ENCODE peak calls at places on chromosomes 12 and 14, in seven cellular contexts. T is K562, C is neural progenitor cell, M is GM23248, F is endothelial cell of umbilical vein, O is DND-41, W is PC-3. N is an unnamed sample.

GRCh38 chr14:24087004-24087403 is 7.1 kb upstream of the PCK2 start:
- DNase-seq in T (no peak), O (no peak), W (no peak), C (no peak), M (no peak), F (no peak), N (no peak)

GRCh38 chr12:107649615-107650014 is 36.0 kb upstream of the PWP1 start:
- DNase-seq in T (no peak), F (peak), O (no peak), W (no peak), C (no peak), M (no peak), N (no peak)

GRCh38 chr12:79993106-79993862 is 58.4 kb upstream of the PPP1R12A start:
- DNase-seq in F (no peak), M (no peak), W (no peak), T (no peak), O (no peak), C (no peak), N (no peak)

GRCh38 chr12:64995831-64996230 is 125.3 kb downstream of the WIF1 start:
- DNase-seq in W (peak), M (peak), F (no peak), C (no peak), O (no peak), T (no peak), N (no peak)

GRCh38 chr14:64417042-64417770 is 29.1 kb downstream of the MTHFD1 start:
- DNase-seq in O (no peak), F (no peak), T (peak), M (peak), C (no peak), W (peak), N (peak)

GRCh38 chr12:46635818-46636217 is 190.0 kb downstream of the SLC38A4 start:
- DNase-seq in O (no peak), M (no peak), W (no peak), F (no peak), T (no peak), C (no peak), N (no peak)

GRCh38 chr12:130984183-130985058 is 30.7 kb downstream of the ADGRD1 start:
- DNase-seq in O (no peak), F (no peak), C (no peak), T (no peak), W (no peak), M (no peak), N (no peak)

GRCh38 chr12:84842406-84843013 is 70.1 kb downstream of the SLC6A15 start:
- DNase-seq in M (peak), O (no peak), W (peak), F (peak), C (peak), T (peak), N (peak)

GRCh38 chr12:32419520-32419960 is 20.2 kb downstream of the FGD4 start:
- DNase-seq in T (no peak), M (peak), O (no peak), W (no peak), C (no peak), F (no peak), N (peak)

GRCh38 chr14:55071870-55072640 is 20.6 kb downstream of the MAPK1IP1L start:
- DNase-seq in M (peak), T (no peak), F (peak), O (no peak), C (no peak), W (peak), N (peak)

GRCh38 chr14:93788307-93788556 is at the start of gene PRIMA1:
- DNase-seq in O (no peak), W (no peak), T (no peak), F (no peak), C (no peak), M (no peak), N (no peak)
- TF ChIP-seq EZH2 in O (no peak), W (no peak), T (no peak), F (no peak), C (peak), M (no peak), N (no peak)

GRCh38 chr14:99497894-99498293 is 16.7 kb downstream of the CCNK start:
- DNase-seq in F (no peak), W (no peak), T (no peak), C (no peak), M (no peak), O (no peak), N (no peak)
- H2AFZ ChIP-seq in F (no peak), W (no peak), T (no peak), C (no peak), M (no peak), O (no peak), N (no peak)

DNA sequence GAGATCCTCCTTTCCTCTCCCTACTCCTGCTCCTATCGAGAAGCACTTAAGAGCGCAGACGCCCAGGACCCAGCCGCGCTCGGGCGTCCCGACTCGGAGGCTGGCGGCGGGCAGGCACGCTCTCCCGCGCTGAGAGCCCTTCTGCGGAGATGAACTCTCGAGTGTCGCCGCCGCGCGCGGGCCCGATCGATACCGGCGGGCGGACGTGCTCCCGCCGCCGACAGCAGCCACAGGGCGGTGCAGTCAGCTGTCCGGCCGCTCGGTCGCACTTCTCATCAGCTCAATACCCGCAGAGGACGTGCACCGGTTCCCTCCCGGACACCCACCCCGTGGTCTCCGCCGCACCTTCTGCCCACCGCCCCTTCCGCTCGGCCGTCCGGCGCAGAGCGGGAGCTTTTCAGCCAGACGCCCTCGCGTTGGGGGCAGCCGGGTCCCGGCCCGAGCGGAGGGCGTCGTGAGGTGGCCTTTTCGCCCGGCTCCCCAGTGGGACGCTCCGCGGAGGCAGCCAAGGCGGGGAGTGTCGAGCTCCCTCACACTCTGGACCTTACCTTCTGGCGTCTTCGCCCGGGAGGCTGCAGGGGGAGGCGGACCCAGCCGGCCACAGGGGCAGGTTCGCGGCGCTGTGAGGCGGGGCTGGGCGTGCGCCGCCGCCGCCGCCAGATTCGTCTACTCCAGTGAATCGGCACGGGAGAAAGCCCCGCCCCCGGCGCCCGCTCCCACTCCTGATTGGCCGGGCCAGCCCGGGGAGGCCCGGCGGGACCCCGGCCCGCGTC is 421 bp upstream of the INSM2 start:
- DNase-seq in T (peak), O (no peak), C (peak), M (peak), W (peak), F (peak), N (peak)
- TF ChIP-seq EZH2 in T (no peak), O (no peak), C (peak), M (peak), W (peak), F (peak), N (peak)

GRCh38 chr12:16349132-16349463 is 1.7 kb downstream of the MGST1 start:
- DNase-seq in O (no peak), T (peak), C (peak), M (peak), W (peak), F (peak), N (peak)

GRCh38 chr12:16347391-16348298 is at the start of gene MGST1:
- DNase-seq in W (peak), F (peak), M (peak), O (no peak), C (peak), T (peak), N (peak)

GRCh38 chr12:16348435-16349131 is 1.1 kb downstream of the MGST1 start:
- DNase-seq in C (peak), F (peak), T (no peak), M (peak), O (no peak), W (no peak), N (peak)

GRCh38 chr12:16345105-16345504 is 2.3 kb upstream of the MGST1 start:
- DNase-seq in W (no peak), T (no peak), M (no peak), O (no peak), C (no peak), F (no peak), N (no peak)

DNA sequence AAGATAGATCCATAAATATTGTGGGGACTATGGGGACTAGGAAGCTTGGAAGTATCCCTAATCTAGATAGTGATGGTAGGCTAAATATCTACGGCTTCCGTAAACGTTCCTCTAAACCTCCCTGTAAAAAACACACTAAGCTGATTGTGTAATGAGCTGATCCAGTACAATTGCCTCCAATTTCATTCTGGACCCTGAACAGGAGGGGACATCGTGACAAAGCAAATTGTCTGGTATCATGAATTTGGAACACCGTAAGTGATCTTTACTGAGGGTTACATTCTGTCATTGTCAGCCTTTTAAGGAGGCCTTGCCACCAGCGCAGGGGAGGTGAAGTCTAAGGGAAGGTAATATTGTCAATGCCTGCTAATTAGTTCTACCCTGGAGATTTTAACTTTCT is 514 bp upstream of the MGST1 start:
- DNase-seq in C (no peak), W (no peak), O (no peak), T (no peak), M (peak), F (no peak), N (no peak)
- H2AFZ ChIP-seq in C (no peak), W (peak), O (no peak), T (peak), M (peak), F (peak), N (peak)